ENCODE peak calls at places on chromosomes 13 and 19, in ten cellular contexts. B is cardiac muscle cell, V is uterus, H is bronchial epithelial cell, N is iPS DF 6.9, G is adrenal gland, F is ovary, Y is brain microvascular endothelial cell, J is astrocyte, E is PC-3. Q is an unnamed sample. For H3K36me3, the result is how much of the 10 kb centered on the place peaks cover.

GRCh38 chr19:5369962-5370367 is 29.4 kb upstream of the PTPRS start:
- DNase-seq in J (no peak), B (peak), V (no peak), E (peak), N (no peak), H (peak), G (peak), F (no peak), Y (peak), Q (peak)

GRCh38 chr19:44807652-44808462 is 1.0 kb upstream of the BCAM start:
- DNase-seq in F (peak), G (peak), J (peak), B (peak), E (peak), H (peak), Y (peak), V (peak), N (peak), Q (peak)

GRCh38 chr19:35114656-35115537 is 726 bp upstream of the FXYD3 start:
- DNase-seq in H (peak), J (no peak), N (peak), Y (peak), E (peak), V (peak), B (peak), F (peak), G (peak), Q (peak)

GRCh38 chr19:46147166-46147740 is 785 bp upstream of the IGFL2 start:
- DNase-seq in N (no peak), E (no peak), V (no peak), H (no peak), F (no peak), B (no peak), G (no peak), Y (no peak), J (no peak), Q (no peak)

GRCh38 chr13:31201341-31202024 is 1.7 kb downstream of the B3GLCT start:
- DNase-seq in F (peak), J (peak), H (peak), N (no peak), V (peak), Y (peak), B (peak), G (peak), E (peak), Q (peak)

GRCh38 chr19:6743714-6744380 is 4.4 kb downstream of the TRIP10 start:
- DNase-seq in B (no peak), N (no peak), F (no peak), E (peak), J (peak), G (no peak), Y (no peak), V (no peak), H (no peak), Q (no peak)

GRCh38 chr13:33272531-33273124 is 12.9 kb downstream of the STARD13 start:
- DNase-seq in G (no peak), H (peak), J (no peak), B (no peak), N (no peak), E (peak), V (no peak), Y (no peak), F (no peak), Q (no peak)

GRCh38 chr19:40744554-40745401 is 5.5 kb downstream of the ACTMAP start:
- DNase-seq in G (no peak), H (no peak), B (no peak), J (no peak), Y (no peak), E (no peak), N (no peak), F (no peak), V (no peak), Q (peak)

GRCh38 chr13:111436446-111436845 is 116.0 kb downstream of the TEX29 start:
- DNase-seq in Y (no peak), E (no peak), J (no peak), V (no peak), H (no peak), N (no peak), F (no peak), B (no peak), G (no peak), Q (no peak)

GRCh38 chr13:110438776-110439175 is 122.7 kb downstream of the RAB20 start:
- DNase-seq in E (no peak), V (no peak), H (no peak), F (no peak), Y (no peak), N (no peak), G (no peak), J (no peak), B (no peak), Q (no peak)

GRCh38 chr19:47582320-47582909 is 9.5 kb upstream of the ZNF541 start:
- DNase-seq in B (peak), E (no peak), H (no peak), J (peak), G (peak), N (no peak), V (no peak), Y (peak), F (no peak), Q (no peak)

GRCh38 chr13:38685974-38686571 is 804 bp upstream of the FREM2 start:
- DNase-seq in V (no peak), F (no peak), N (no peak), H (peak), J (peak), E (peak), B (peak), Y (no peak), G (no peak), Q (peak)

GRCh38 chr19:3638208-3639193 is 11.9 kb upstream of the CACTIN start:
- DNase-seq in N (no peak), G (no peak), F (no peak), J (no peak), E (no peak), V (no peak), B (no peak), Y (no peak), H (no peak), Q (no peak)

GRCh38 chr13:44136693-44137268 is 236.8 kb upstream of the SERP2 start:
- DNase-seq in F (no peak), B (no peak), E (peak), Y (no peak), G (no peak), J (peak), V (no peak), N (no peak), H (peak), Q (no peak)

GRCh38 chr19:41796362-41796761 is at the start of gene CEACAM3:
- DNase-seq in B (no peak), J (no peak), E (no peak), N (no peak), G (no peak), H (no peak), Y (no peak), F (no peak), V (no peak), Q (no peak)

GRCh38 chr19:6947745-6948144 is 60.4 kb downstream of the ADGRE1 start:
- DNase-seq in E (peak), F (no peak), H (peak), J (peak), B (peak), N (no peak), V (no peak), Y (peak), G (peak), Q (no peak)

GRCh38 chr13:73056054-73056962 is 2.5 kb upstream of the KLF5 start:
- DNase-seq in V (no peak), Y (peak), J (peak), G (no peak), N (no peak), B (peak), F (no peak), H (peak), E (peak), Q (no peak)

GRCh38 chr19:12872941-12873890 is 8.0 kb downstream of the DNASE2 start:
- DNase-seq in N (no peak), J (no peak), B (peak), F (peak), G (peak), V (no peak), H (peak), Y (peak), E (peak), Q (peak)

GRCh38 chr19:39197808-39198207 is 1.0 kb downstream of the NCCRP1 start:
- DNase-seq in B (no peak), G (no peak), E (peak), H (no peak), J (no peak), Y (no peak), N (no peak), F (no peak), V (no peak), Q (no peak)

GRCh38 chr13:50224534-50224933 is 209.3 kb downstream of the KCNRG start:
- DNase-seq in Y (peak), V (no peak), E (peak), N (no peak), J (peak), G (no peak), F (no peak), H (peak), B (peak), Q (no peak)

GRCh38 chr13:35953537-35954206 is 177.5 kb downstream of the DCLK1 start:
- DNase-seq in V (peak), J (peak), F (peak), Y (peak), N (peak), E (peak), H (peak), B (peak), G (peak), Q (peak)

GRCh38 chr19:17967258-17968051 is 548 bp downstream of the KCNN1 start:
- DNase-seq in E (no peak), V (no peak), F (no peak), Y (no peak), J (no peak), B (no peak), H (no peak), N (no peak), G (no peak), Q (no peak)
- H3K4me3 ChIP-seq in E (no peak), V (no peak), F (no peak), Y (no peak), J (no peak), B (peak), H (no peak), N (peak), G (no peak), Q (no peak)

DNA sequence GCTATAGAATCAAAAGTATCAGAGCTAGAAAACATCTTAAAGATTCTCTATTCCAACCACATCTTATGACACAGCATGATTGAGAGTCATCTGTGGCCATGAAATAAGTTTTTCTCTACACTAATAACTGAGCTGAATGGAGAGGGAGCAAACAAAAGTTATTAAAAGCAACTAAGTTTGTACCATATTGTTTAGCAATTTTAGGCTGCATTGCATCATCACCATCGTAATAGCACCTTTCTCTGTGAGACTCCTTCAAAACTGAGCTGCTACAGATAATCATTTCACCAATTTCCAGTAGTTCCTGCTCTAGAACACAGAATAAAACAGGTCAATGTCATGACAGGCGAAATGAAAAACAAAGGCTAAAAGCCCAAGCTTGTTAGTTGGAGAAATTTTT is 1183.9 kb downstream of the DIAPH3 start:
- DNase-seq in Y (no peak), E (no peak), G (no peak), B (no peak), F (no peak), V (no peak), H (no peak), N (no peak), J (no peak), Q (no peak)
- H3K36me3 ChIP-seq in Y (under half), E (under half), G (under half), B (under half), F (under half), V (under half), H (under half), N (under half), J (under half), Q (under half)

DNA sequence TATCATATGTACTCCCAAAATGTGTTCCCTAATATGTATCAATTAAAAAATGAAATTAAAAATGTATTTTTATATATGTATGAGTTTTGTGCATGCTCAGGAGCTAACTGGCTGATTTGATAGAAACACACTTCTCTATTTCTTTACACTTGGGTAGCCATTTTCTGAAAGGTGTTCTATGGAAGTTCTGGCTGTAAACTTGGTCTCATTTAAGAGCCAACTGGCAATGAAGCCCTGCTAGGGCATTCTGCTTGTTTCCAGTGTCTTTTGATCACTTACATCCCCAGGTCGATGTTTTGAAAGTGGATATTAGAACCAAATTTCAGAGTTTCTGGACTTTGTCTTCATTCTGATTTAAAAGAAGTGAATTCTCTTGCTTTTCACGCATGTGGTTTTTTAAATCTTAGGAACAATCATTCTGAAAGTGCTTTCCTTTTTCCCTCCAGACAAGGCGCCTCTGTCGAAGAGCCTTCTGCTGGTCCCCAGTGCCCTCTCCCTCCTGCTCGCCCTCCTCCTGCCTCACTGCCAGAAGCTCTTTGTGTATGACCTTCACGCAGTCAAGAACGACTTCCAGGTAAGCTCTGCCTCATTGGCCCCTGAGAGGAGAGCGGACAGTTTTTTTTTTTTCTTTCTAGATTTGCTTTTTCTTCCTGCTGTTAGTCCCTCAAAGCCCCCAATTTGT is 20.1 kb downstream of the GPR18 start:
- DNase-seq in F (no peak), E (no peak), Y (no peak), G (peak), H (no peak), N (no peak), B (no peak), J (no peak), V (no peak), Q (peak)
- H3K4me3 ChIP-seq in F (no peak), E (no peak), Y (no peak), G (no peak), H (no peak), N (no peak), B (no peak), J (no peak), V (no peak), Q (no peak)

GRCh38 chr19:17435218-17435617 is 13.2 kb downstream of the TMEM221 start:
- DNase-seq in B (no peak), V (no peak), F (no peak), H (no peak), G (no peak), Y (no peak), J (no peak), N (no peak), E (no peak), Q (no peak)
- H3K36me3 ChIP-seq in B (under half), V (under half), F (under half), H (under half), G (under half), Y (under half), J (under half), N (under half), E (under half), Q (under half)

GRCh38 chr19:31348416-31349159 is 648 bp downstream of the TSHZ3 start:
- DNase-seq in Y (no peak), N (no peak), H (no peak), G (peak), F (peak), E (no peak), J (peak), V (peak), B (peak), Q (peak)

GRCh38 chr19:31347828-31348314 is 1.4 kb downstream of the TSHZ3 start:
- DNase-seq in G (no peak), J (peak), H (no peak), N (no peak), V (peak), F (peak), B (peak), E (no peak), Y (no peak), Q (no peak)

GRCh38 chr19:31346184-31346583 is 3.1 kb downstream of the TSHZ3 start:
- DNase-seq in V (no peak), H (no peak), E (no peak), F (no peak), J (no peak), B (no peak), N (no peak), G (no peak), Y (no peak), Q (no peak)

GRCh38 chr19:31346660-31347059 is 2.6 kb downstream of the TSHZ3 start:
- DNase-seq in H (no peak), Y (no peak), V (no peak), N (no peak), J (no peak), E (no peak), F (no peak), B (no peak), G (no peak), Q (peak)

DNA sequence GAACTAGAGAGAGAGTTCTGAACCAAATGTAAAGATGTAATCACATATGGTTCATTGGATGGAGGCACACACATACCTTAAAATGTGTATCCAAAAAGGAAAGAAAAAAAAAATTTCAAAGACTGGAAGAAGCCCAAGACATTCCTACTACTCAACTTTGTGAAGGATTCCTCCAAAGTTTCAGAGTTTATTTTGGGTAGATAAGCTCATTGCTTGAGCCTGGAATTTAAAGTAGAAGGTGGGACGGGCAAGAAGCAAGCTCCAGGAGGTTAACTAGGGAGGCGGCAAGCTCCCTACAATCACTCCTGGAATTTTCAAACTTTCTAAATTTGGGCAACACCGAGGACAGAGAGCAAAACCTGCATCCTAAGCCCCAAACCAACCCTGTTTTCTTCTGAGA is 1.9 kb downstream of the TSHZ3 start:
- DNase-seq in V (no peak), B (peak), F (no peak), E (no peak), Y (no peak), G (no peak), J (peak), H (no peak), N (no peak), Q (peak)
- H3K4me3 ChIP-seq in V (peak), B (no peak), F (peak), E (no peak), Y (no peak), G (no peak), J (peak), H (no peak), N (no peak), Q (no peak)